ENCODE peak calls at places on chromosomes 11 and 22, in four cellular contexts. O is GM12878, H is HL-60, Z is K562. S is an unnamed sample.

GRCh38 chr22:20166703-20167102 is 15.8 kb upstream of the CCDC188 start:
- DNase-seq in Z (no peak), O (no peak), H (no peak), S (no peak)

GRCh38 chr11:60914620-60915249 is 777 bp downstream of the TMEM109 start:
- DNase-seq in H (no peak), O (no peak), Z (peak), S (no peak)

GRCh38 chr22:41074466-41074865 is 17.9 kb upstream of the EP300 start:
- DNase-seq in Z (no peak), O (no peak), H (no peak), S (no peak)

GRCh38 chr22:31329029-31329428 is 17.1 kb downstream of the PATZ1 start:
- DNase-seq in H (no peak), O (no peak), Z (no peak), S (no peak)

GRCh38 chr11:46381046-46381835 is at the start of gene MDK:
- DNase-seq in H (no peak), O (no peak), Z (peak), S (no peak)

GRCh38 chr11:92251980-92252379 is 27.4 kb downstream of the FAT3 start:
- DNase-seq in Z (no peak), O (no peak), H (no peak), S (no peak)

GRCh38 chr11:94183886-94184264 is 55.2 kb downstream of the PANX1 start:
- DNase-seq in O (peak), Z (peak), H (no peak), S (peak)

GRCh38 chr11:34461215-34461614 is 22.5 kb downstream of the CAT start:
- DNase-seq in O (no peak), Z (no peak), H (no peak), S (no peak)

GRCh38 chr11:830295-831131 is 2.2 kb upstream of the CD151 start:
- DNase-seq in H (no peak), Z (no peak), O (no peak), S (no peak)

GRCh38 chr11:73787051-73787642 is 527 bp upstream of the MRPL48 start:
- DNase-seq in Z (no peak), H (no peak), O (no peak), S (no peak)

GRCh38 chr11:26842458-26842841 is 120.6 kb upstream of the SLC5A12 start:
- DNase-seq in H (no peak), O (no peak), Z (no peak), S (no peak)

GRCh38 chr11:37500425-37500824 is 902.4 kb upstream of the RAG2 start:
- DNase-seq in H (no peak), Z (no peak), O (no peak), S (no peak)

GRCh38 chr11:47413908-47414684 is 5.7 kb downstream of the SLC39A13 start:
- DNase-seq in H (no peak), Z (peak), O (no peak), S (no peak)

GRCh38 chr22:46569848-46570695 is 32.7 kb upstream of the CELSR1 start:
- DNase-seq in O (no peak), Z (no peak), H (no peak), S (no peak)

GRCh38 chr11:61803889-61804647 is 11.4 kb downstream of the FEN1 start:
- DNase-seq in Z (no peak), O (no peak), H (no peak), S (no peak)

GRCh38 chr22:49963647-49964026 is 3.1 kb downstream of the PIM3 start:
- DNase-seq in Z (no peak), H (no peak), O (no peak), S (no peak)

GRCh38 chr22:49960967-49961600 is 512 bp downstream of the PIM3 start:
- DNase-seq in O (no peak), H (no peak), Z (peak), S (no peak)

GRCh38 chr22:49961601-49962011 is 1.0 kb downstream of the PIM3 start:
- DNase-seq in H (no peak), Z (no peak), O (no peak), S (no peak)

GRCh38 chr22:49962751-49963646 is 2.4 kb downstream of the PIM3 start:
- DNase-seq in H (no peak), Z (no peak), O (no peak), S (no peak)

GRCh38 chr22:49962012-49962750 is 1.6 kb downstream of the PIM3 start:
- DNase-seq in O (no peak), Z (peak), H (peak), S (peak)
- TF ChIP-seq POLR2AphosphoS5 in O (peak), Z (no peak), H (no peak), S (no peak)

GRCh38 chr11:129141748-129142475 is 50.2 kb downstream of the ARHGAP32 start:
- DNase-seq in O (no peak), H (no peak), Z (no peak), S (no peak)
- TF ChIP-seq SPI1 in O (no peak), H (no peak), Z (no peak), S (no peak)

GRCh38 chr22:28009272-28009827 is 90.3 kb upstream of the PITPNB start:
- DNase-seq in Z (peak), O (peak), H (peak), S (peak)
- TF ChIP-seq POLR2AphosphoS5 in Z (no peak), O (no peak), H (no peak), S (no peak)

GRCh38 chr11:117205211-117205818 is 6.1 kb downstream of the TAGLN start:
- DNase-seq in Z (no peak), H (no peak), O (no peak), S (no peak)
- TF ChIP-seq SPI1 in Z (no peak), H (no peak), O (no peak), S (no peak)

S was measured in GM12891.